ENCODE peak calls at places on chromosomes 5 and 9, in seven cellular contexts. X, B, W, G, T, F and E are unnamed samples.

GRCh38 chr9:69572611-69573010 is 99.6 kb downstream of the APBA1 start:
- DNase-seq in T (no peak), B (peak), W (no peak), X (no peak), F (no peak), G (no peak), E (no peak)

GRCh38 chr9:115642285-115642684 is 511.3 kb upstream of the PAPPA start:
- DNase-seq in G (no peak), T (no peak), B (no peak), W (no peak), F (no peak), X (no peak), E (no peak)

GRCh38 chr9:70602364-70603019 is 188.0 kb upstream of the KLF9 start:
- DNase-seq in B (peak), F (peak), T (no peak), G (peak), W (peak), X (peak), E (peak)

GRCh38 chr5:39716532-39716971 is 291.8 kb upstream of the DAB2 start:
- DNase-seq in W (peak), T (no peak), X (no peak), G (peak), B (peak), F (no peak), E (peak)

GRCh38 chr9:72362680-72363139 is 2.3 kb downstream of the ZFAND5 start:
- DNase-seq in G (peak), W (no peak), F (no peak), B (peak), X (no peak), T (peak), E (peak)

GRCh38 chr9:16039103-16039987 is 486.5 kb downstream of the CCDC171 start:
- DNase-seq in X (no peak), G (peak), T (no peak), W (peak), B (no peak), F (no peak), E (peak)

GRCh38 chr9:97889941-97890557 is 32.3 kb downstream of the TRMO start:
- DNase-seq in T (no peak), W (peak), B (no peak), F (no peak), X (peak), G (peak), E (no peak)

GRCh38 chr5:134130239-134130945 is 15.9 kb downstream of the TCF7 start:
- DNase-seq in G (no peak), W (no peak), F (no peak), B (no peak), T (no peak), X (no peak), E (no peak)

GRCh38 chr5:78824826-78825225 is 160.3 kb downstream of the ARSB start:
- DNase-seq in F (no peak), X (no peak), G (no peak), B (peak), W (no peak), T (no peak), E (no peak)

GRCh38 chr5:113340537-113340936 is 94.3 kb downstream of the TSSK1B start:
- DNase-seq in B (no peak), W (no peak), X (no peak), G (no peak), F (no peak), T (no peak), E (peak)

GRCh38 chr9:97479496-97480159 is 21.8 kb upstream of the TMOD1 start:
- DNase-seq in G (no peak), X (no peak), W (no peak), F (no peak), T (no peak), B (peak), E (peak)

GRCh38 chr9:93177676-93178075 is 6.3 kb upstream of the WNK2 start:
- DNase-seq in B (no peak), T (no peak), F (no peak), W (no peak), G (no peak), X (no peak), E (no peak)